ENCODE peak calls at places on chromosomes 7 and 10, in five cellular contexts. S is mesendoderm, R is H9, T is IMR-90, N is neuronal stem cell. G is an unnamed sample.
A peak's percentile ranks its signal among the peaks of the same experiment; 100 is the strongest.

GRCh38 chr10:22648547-22648961 is 65.8 kb downstream of the PIP4K2A start:
- DNase-seq in T (peak; percentile 46), R (no peak), N (no peak), S (peak; percentile 57), G (peak; percentile 79)

GRCh38 chr7:70696139-70696782 is 435.7 kb upstream of the GALNT17 start:
- DNase-seq in N (peak; percentile 24), R (no peak), S (peak; percentile 31), T (peak; percentile 52), G (peak; percentile 22)

GRCh38 chr10:14605231-14605925 is 169.3 kb downstream of the FAM107B start:
- DNase-seq in N (no peak), T (peak; percentile 78), S (peak; percentile 46), R (peak; percentile 17), G (peak; percentile 86)

GRCh38 chr7:121107923-121108498 is 119.5 kb downstream of the CPED1 start:
- DNase-seq in T (peak; percentile 78), N (peak; percentile 57), R (no peak), S (peak; percentile 69), G (peak; percentile 79)

GRCh38 chr10:102641398-102641797 is 2.9 kb upstream of the TRIM8 start:
- DNase-seq in N (no peak), R (no peak), S (no peak), T (no peak), G (no peak)

GRCh38 chr7:128783143-128783799 is 7.7 kb upstream of the OPN1SW start:
- DNase-seq in N (no peak), R (peak; percentile 95), S (peak; percentile 97), T (peak; percentile 89), G (peak; percentile 92)

GRCh38 chr10:69801094-69801433 is 642 bp upstream of the COL13A1 start:
- DNase-seq in N (peak; percentile 33), R (peak; percentile 92), T (peak; percentile 55), S (peak; percentile 95), G (peak; percentile 72)

GRCh38 chr10:99730026-99730425 is 1.9 kb downstream of the COX15 start:
- DNase-seq in S (no peak), N (no peak), T (peak; percentile 70), R (no peak), G (peak; percentile 45)

GRCh38 chr10:33005322-33006282 is 47.6 kb upstream of the ITGB1 start:
- DNase-seq in S (peak; percentile 94), N (peak; percentile 18), T (peak; percentile 98), R (peak; percentile 85), G (peak; percentile 96)

GRCh38 chr7:22859676-22860290 is 37.1 kb upstream of the TOMM7 start:
- DNase-seq in N (no peak), R (no peak), S (no peak), T (no peak), G (no peak)

GRCh38 chr7:94183289-94183749 is 179.2 kb upstream of the BET1 start:
- DNase-seq in T (peak; percentile 100), R (no peak), S (peak; percentile 86), N (peak; percentile 35), G (peak; percentile 99)

GRCh38 chr7:81594767-81595166 is 175.1 kb downstream of the HGF start:
- DNase-seq in N (no peak), S (no peak), T (peak; percentile 40), R (no peak), G (no peak)

GRCh38 chr7:72326365-72326764 is 85.8 kb downstream of the CALN1 start:
- DNase-seq in N (no peak), S (no peak), R (no peak), T (no peak), G (no peak)

GRCh38 chr7:24455813-24456525 is 117.3 kb upstream of the PALS2 start:
- DNase-seq in R (no peak), S (no peak), N (no peak), T (no peak), G (peak; percentile 66)

GRCh38 chr10:133015816-133016462 is 71.8 kb upstream of the ADGRA1 start:
- DNase-seq in T (no peak), R (no peak), S (no peak), N (no peak), G (no peak)

GRCh38 chr7:19107142-19107391 is 10.4 kb downstream of the TWIST1 start:
- DNase-seq in S (no peak), R (no peak), N (no peak), T (no peak), G (no peak)

GRCh38 chr7:74515276-74515675 is 61.6 kb downstream of the GTF2IRD1 start:
- DNase-seq in R (no peak), T (no peak), S (no peak), N (no peak), G (no peak)

DNA sequence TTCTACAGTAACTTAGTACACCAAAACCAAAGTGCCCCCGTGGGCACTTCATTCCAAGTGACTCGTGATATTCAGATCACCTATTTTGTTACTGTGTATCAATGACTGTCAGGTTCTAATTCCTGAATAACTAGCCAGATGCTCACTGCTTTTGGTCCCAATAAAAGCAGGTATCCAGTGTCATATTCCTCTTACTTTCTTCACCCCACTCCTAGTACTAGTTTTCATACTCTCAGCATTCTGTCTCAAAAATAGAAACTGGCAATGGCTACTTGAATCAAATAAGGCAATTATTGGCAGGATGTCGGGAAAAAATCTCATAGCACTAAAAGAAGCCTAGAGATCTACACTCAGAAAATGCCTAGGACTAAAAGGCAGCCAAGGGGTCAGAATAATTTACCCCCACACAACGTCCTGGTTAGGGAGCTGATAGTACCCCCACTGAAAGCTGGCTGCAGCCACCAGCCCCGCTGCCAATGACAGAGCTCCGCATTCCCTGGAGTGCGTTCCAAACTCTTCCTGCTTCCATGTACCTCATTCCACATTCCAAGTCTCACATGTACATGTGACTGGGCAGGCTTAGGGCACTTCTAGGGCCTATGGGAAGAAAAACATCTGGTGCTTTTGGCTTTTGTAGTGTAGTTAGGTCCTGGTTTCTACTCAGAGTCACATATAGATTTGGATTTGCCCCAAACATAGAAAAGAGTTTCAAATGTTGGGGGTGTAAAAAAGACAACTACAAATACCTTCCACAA is 84.4 kb downstream of the ZNF467 start:
- DNase-seq in N (no peak), R (no peak), S (no peak), T (no peak), G (no peak)
- H3K4ac ChIP-seq in N (no peak overlapping the region), R (no peak overlapping the region), S (no peak overlapping the region), T (no peak overlapping the region), G (no peak overlapping the region)

DNA sequence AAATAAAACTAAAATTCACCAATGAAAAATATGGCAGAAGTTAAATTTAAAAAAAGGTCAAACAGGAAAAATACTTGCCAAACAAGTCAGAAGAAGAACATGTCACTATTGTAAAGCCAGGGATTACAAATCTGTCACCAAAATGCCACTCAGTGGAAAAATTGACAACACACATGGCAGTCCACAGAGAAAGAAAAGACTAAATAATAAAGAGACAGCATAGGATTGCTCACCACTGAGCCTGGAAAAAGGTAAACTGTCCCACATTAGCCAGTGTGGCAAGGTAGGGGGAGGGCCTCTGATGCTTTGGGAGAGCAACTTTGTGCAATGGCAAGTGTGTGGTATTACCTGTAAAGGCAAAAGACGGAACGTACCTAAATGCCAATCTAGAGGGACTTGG is 166.8 kb upstream of the ZNF32 start:
- DNase-seq in T (no peak), N (no peak), R (no peak), S (no peak), G (no peak)
- H3K4ac ChIP-seq in T (peak overlapping the region; percentile 46), N (no peak overlapping the region), R (no peak overlapping the region), S (no peak overlapping the region), G (peak overlapping the region; percentile 56)

GRCh38 chr10:125375210-125375609 is 214.8 kb upstream of the CTBP2 start:
- DNase-seq in T (peak; percentile 2), N (no peak), R (no peak), S (peak; percentile 6), G (no peak)

GRCh38 chr10:125377368-125377767 is 217.0 kb upstream of the CTBP2 start:
- DNase-seq in R (no peak), S (no peak), N (no peak), T (no peak), G (no peak)

GRCh38 chr10:125379592-125379991 is 219.2 kb upstream of the CTBP2 start:
- DNase-seq in T (no peak), S (no peak), R (no peak), N (no peak), G (no peak)
- H3K4ac ChIP-seq in T (no peak overlapping the region), S (no peak overlapping the region), R (no peak overlapping the region), N (no peak overlapping the region), G (no peak overlapping the region)

DNA sequence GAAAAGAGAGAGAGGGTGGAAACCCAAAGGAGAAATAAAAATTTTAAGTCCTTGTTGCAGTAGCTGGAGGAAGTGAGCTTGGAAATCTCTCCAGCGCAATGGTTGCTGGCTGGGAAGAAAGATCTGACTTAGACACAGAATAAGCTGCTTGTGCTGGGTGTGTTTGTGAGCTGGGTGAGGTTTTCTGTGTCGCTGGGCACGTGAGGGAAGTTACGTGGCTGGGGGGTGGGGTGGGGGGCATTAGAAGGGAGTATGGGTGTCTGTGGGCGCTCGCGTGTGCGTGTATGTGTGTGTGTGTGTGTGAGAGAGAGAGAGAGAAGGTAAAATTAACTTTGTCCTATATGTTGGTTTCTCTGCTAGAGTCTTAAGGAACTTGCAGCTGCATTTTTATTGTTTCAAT is 11.6 kb downstream of the TCF7L2 start:
- DNase-seq in N (no peak), R (no peak), T (no peak), S (no peak), G (peak; percentile 8)
- H3K4ac ChIP-seq in N (no peak overlapping the region), R (no peak overlapping the region), T (no peak overlapping the region), S (peak overlapping the region; percentile 43), G (no peak overlapping the region)

DNA sequence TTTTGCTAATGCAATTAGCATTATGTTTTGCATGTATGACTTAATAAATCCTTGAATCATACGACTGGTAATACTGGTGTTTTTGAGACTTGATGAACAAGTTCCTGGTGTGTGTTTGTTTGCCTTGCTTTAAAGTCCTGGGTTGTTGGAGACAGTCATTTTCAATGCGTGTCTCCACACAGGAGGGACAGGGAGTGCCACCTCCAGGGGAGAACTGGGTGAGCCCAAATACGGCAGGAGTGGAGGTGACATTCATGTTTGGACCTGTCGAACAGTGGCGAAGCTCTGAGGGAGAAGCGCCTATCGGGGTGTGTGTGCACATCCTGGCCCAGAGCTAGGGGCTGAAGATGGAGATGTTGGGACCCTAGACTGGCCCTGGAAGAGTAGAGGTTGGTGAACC is 43.8 kb downstream of the DAGLB start:
- DNase-seq in T (no peak), S (no peak), N (no peak), R (no peak), G (no peak)
- H3K4ac ChIP-seq in T (no peak overlapping the region), S (no peak overlapping the region), N (no peak overlapping the region), R (no peak overlapping the region), G (no peak overlapping the region)

GRCh38 chr10:77636967-77637473 is 588 bp downstream of the KCNMA1 start:
- DNase-seq in T (no peak), R (peak; percentile 41), N (no peak), S (peak; percentile 13), G (no peak)
- H3K4ac ChIP-seq in T (peak overlapping the region; percentile 67), R (no peak overlapping the region), N (no peak overlapping the region), S (no peak overlapping the region), G (peak overlapping the region; percentile 71)

GRCh38 chr7:137343483-137343841 is at the start of gene PTN:
- DNase-seq in N (peak; percentile 78), S (peak; percentile 90), T (peak; percentile 79), R (peak; percentile 76), G (peak; percentile 58)
- H3K4ac ChIP-seq in N (no peak within 1 kb of the TSS), S (no peak within 1 kb of the TSS), T (peak within 1 kb of the TSS; percentile 76), R (no peak within 1 kb of the TSS), G (no peak within 1 kb of the TSS)